ENCODE peak calls at places on chromosomes 4 and X, in four cellular contexts. One of them, this sample, is unnamed. For H3K4me1, the result is how much of the 10 kb centered on the place peaks cover.

GRCh38 chrX:49186125-49187027 is at the start of gene PRICKLE3:
- DNase-seq in tibial nerve: peak
- DNase-seq in CD8-positive, alpha-beta T cell: no peak
- DNase-seq in mucosa of descending colon: peak
- DNase-seq in this sample: peak

GRCh38 chrX:40169193-40170086 is 71.7 kb upstream of the BCOR start:
- DNase-seq in mucosa of descending colon: peak
- DNase-seq in tibial nerve: no peak
- DNase-seq in CD8-positive, alpha-beta T cell: peak
- DNase-seq in this sample: peak

GRCh38 chr4:144645102-144645469 is 870 bp upstream of the HHIP start:
- DNase-seq in tibial nerve: peak
- DNase-seq in CD8-positive, alpha-beta T cell: no peak
- DNase-seq in mucosa of descending colon: no peak
- DNase-seq in this sample: no peak

GRCh38 chr4:185265942-185266341 is 56.5 kb downstream of the SNX25 start:
- DNase-seq in mucosa of descending colon: no peak
- DNase-seq in tibial nerve: no peak
- DNase-seq in CD8-positive, alpha-beta T cell: no peak
- DNase-seq in this sample: no peak

GRCh38 chrX:110026099-110026844 is 23.4 kb downstream of the TMEM164 start:
- DNase-seq in CD8-positive, alpha-beta T cell: no peak
- DNase-seq in mucosa of descending colon: peak
- DNase-seq in tibial nerve: no peak
- DNase-seq in this sample: no peak

GRCh38 chr4:109052699-109053656 is 249.5 kb downstream of the COL25A1 start:
- DNase-seq in CD8-positive, alpha-beta T cell: no peak
- DNase-seq in mucosa of descending colon: no peak
- DNase-seq in tibial nerve: no peak
- DNase-seq in this sample: no peak

GRCh38 chr4:115165503-115165902 is 52.1 kb upstream of the NDST4 start:
- DNase-seq in mucosa of descending colon: no peak
- DNase-seq in tibial nerve: no peak
- DNase-seq in CD8-positive, alpha-beta T cell: no peak
- DNase-seq in this sample: no peak

GRCh38 chr4:87103691-87104187 is 116.7 kb downstream of the KLHL8 start:
- DNase-seq in tibial nerve: no peak
- DNase-seq in CD8-positive, alpha-beta T cell: no peak
- DNase-seq in mucosa of descending colon: no peak
- DNase-seq in this sample: no peak

GRCh38 chr4:161663844-161664243 is 500.0 kb downstream of the FSTL5 start:
- DNase-seq in mucosa of descending colon: no peak
- DNase-seq in tibial nerve: no peak
- DNase-seq in CD8-positive, alpha-beta T cell: no peak
- DNase-seq in this sample: no peak

GRCh38 chrX:130245441-130245840 is 23.3 kb downstream of the ZNF280C start:
- DNase-seq in mucosa of descending colon: no peak
- DNase-seq in CD8-positive, alpha-beta T cell: no peak
- DNase-seq in tibial nerve: no peak
- DNase-seq in this sample: no peak

GRCh38 chrX:27890611-27891010 is 82.8 kb downstream of the MAGEB10 start:
- DNase-seq in mucosa of descending colon: no peak
- DNase-seq in tibial nerve: no peak
- DNase-seq in CD8-positive, alpha-beta T cell: no peak
- DNase-seq in this sample: no peak

GRCh38 chr4:101952985-101953384 is 162.5 kb downstream of the BANK1 start:
- DNase-seq in CD8-positive, alpha-beta T cell: no peak
- DNase-seq in mucosa of descending colon: no peak
- DNase-seq in tibial nerve: no peak
- DNase-seq in this sample: no peak

GRCh38 chr4:85910985-85911384 is 436.0 kb downstream of the ARHGAP24 start:
- DNase-seq in tibial nerve: no peak
- DNase-seq in mucosa of descending colon: no peak
- DNase-seq in CD8-positive, alpha-beta T cell: no peak
- DNase-seq in this sample: no peak

GRCh38 chr4:25031077-25031606 is 396 bp upstream of the LGI2 start:
- DNase-seq in mucosa of descending colon: no peak
- DNase-seq in tibial nerve: no peak
- DNase-seq in CD8-positive, alpha-beta T cell: no peak
- DNase-seq in this sample: no peak

GRCh38 chr4:185470503-185471195 is 884 bp downstream of the CCDC110 start:
- DNase-seq in tibial nerve: peak
- DNase-seq in CD8-positive, alpha-beta T cell: peak
- DNase-seq in mucosa of descending colon: peak
- DNase-seq in this sample: peak

GRCh38 chr4:74682567-74683359 is 111.6 kb downstream of the BTC start:
- DNase-seq in CD8-positive, alpha-beta T cell: no peak
- DNase-seq in mucosa of descending colon: no peak
- DNase-seq in tibial nerve: no peak
- DNase-seq in this sample: peak

GRCh38 chr4:59122626-59123025 is 2012.4 kb upstream of the IGFBP7 start:
- DNase-seq in tibial nerve: no peak
- DNase-seq in mucosa of descending colon: no peak
- DNase-seq in CD8-positive, alpha-beta T cell: no peak
- DNase-seq in this sample: no peak

GRCh38 chr4:69075061-69075792 is 21.0 kb upstream of the UGT2B7 start:
- DNase-seq in tibial nerve: no peak
- DNase-seq in mucosa of descending colon: no peak
- DNase-seq in CD8-positive, alpha-beta T cell: no peak
- DNase-seq in this sample: no peak

GRCh38 chr4:123398151-123398802 is 1.7 kb downstream of the SPRY1 start:
- DNase-seq in mucosa of descending colon: peak
- DNase-seq in tibial nerve: peak
- DNase-seq in CD8-positive, alpha-beta T cell: peak
- DNase-seq in this sample: peak

GRCh38 chrX:13427441-13428054 is 107.7 kb upstream of the ATXN3L start:
- DNase-seq in mucosa of descending colon: no peak
- DNase-seq in CD8-positive, alpha-beta T cell: no peak
- DNase-seq in tibial nerve: no peak
- DNase-seq in this sample: no peak

GRCh38 chr4:182619659-182620058 is 297.5 kb downstream of the DCTD start:
- DNase-seq in CD8-positive, alpha-beta T cell: no peak
- DNase-seq in mucosa of descending colon: no peak
- DNase-seq in tibial nerve: no peak
- DNase-seq in this sample: no peak

GRCh38 chr4:186885289-186885688 is 161.6 kb upstream of the FAT1 start:
- DNase-seq in mucosa of descending colon: no peak
- DNase-seq in tibial nerve: no peak
- DNase-seq in CD8-positive, alpha-beta T cell: no peak
- DNase-seq in this sample: no peak

GRCh38 chr4:8506373-8507250 is 66.0 kb downstream of the TRMT44 start:
- DNase-seq in CD8-positive, alpha-beta T cell: no peak
- DNase-seq in tibial nerve: no peak
- DNase-seq in mucosa of descending colon: peak
- DNase-seq in this sample: peak
- H3K4me1 ChIP-seq in CD8-positive, alpha-beta T cell: under half
- H3K4me1 ChIP-seq in tibial nerve: half or more
- H3K4me1 ChIP-seq in mucosa of descending colon: under half
- H3K4me1 ChIP-seq in this sample: under half

GRCh38 chrX:19674041-19674769 is 158.9 kb upstream of the MAP3K15 start:
- DNase-seq in tibial nerve: no peak
- DNase-seq in mucosa of descending colon: no peak
- DNase-seq in CD8-positive, alpha-beta T cell: no peak
- DNase-seq in this sample: no peak
- H3K4me1 ChIP-seq in tibial nerve: under half
- H3K4me1 ChIP-seq in mucosa of descending colon: under half
- H3K4me1 ChIP-seq in CD8-positive, alpha-beta T cell: under half
- H3K4me1 ChIP-seq in this sample: under half

DNA sequence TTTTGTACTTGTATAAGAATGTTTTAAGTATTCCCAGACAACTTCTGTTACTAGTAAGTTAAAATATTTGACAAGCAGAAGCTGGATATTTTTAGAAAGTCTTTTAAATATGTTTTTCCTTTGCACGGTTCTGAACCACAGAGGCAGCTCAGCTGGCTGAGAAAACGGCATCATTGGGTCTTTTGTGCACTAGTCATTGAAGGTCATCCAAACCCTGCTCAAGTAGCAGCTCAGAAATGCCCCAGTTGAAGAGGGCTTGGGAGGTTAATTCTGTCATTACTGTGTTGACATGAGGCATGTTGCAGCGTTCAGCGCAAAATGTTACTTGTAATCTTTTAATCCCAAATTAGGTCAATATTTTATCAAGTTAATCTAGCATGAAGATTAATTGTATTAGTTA is 383.7 kb upstream of the FAM241A start:
- DNase-seq in tibial nerve: no peak
- DNase-seq in CD8-positive, alpha-beta T cell: no peak
- DNase-seq in mucosa of descending colon: no peak
- DNase-seq in this sample: no peak
- H3K4me1 ChIP-seq in tibial nerve: under half
- H3K4me1 ChIP-seq in CD8-positive, alpha-beta T cell: under half
- H3K4me1 ChIP-seq in mucosa of descending colon: under half
- H3K4me1 ChIP-seq in this sample: under half

DNA sequence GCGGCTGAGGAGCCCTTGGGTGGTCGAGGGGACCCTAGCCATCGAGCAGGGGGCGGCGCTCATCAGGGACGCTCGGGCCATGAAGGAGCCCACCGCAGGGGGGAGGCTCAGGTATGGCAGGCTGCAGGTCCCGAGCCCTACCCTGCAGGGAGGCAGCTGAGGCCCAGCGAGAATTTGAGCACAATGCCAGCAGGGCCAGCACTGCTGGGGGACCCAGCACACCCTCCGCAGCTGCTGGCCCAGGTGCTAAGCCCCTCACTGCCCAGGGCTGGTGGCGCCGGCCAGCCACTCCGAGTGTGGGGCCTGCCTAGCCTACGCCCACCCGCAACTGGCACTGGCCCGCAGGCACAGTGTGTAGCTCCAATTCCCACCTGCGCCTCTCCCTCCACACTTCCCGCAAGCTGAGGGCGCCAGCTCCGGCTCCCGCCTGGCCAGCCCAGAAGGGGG is 325.4 kb upstream of the FRG1 start:
- DNase-seq in mucosa of descending colon: no peak
- DNase-seq in CD8-positive, alpha-beta T cell: no peak
- DNase-seq in tibial nerve: no peak
- DNase-seq in this sample: no peak
- H3K4me1 ChIP-seq in mucosa of descending colon: under half
- H3K4me1 ChIP-seq in CD8-positive, alpha-beta T cell: under half
- H3K4me1 ChIP-seq in tibial nerve: under half
- H3K4me1 ChIP-seq in this sample: under half

GRCh38 chr4:98663226-98664006 is 5.0 kb upstream of the TSPAN5 start:
- DNase-seq in CD8-positive, alpha-beta T cell: no peak
- DNase-seq in mucosa of descending colon: no peak
- DNase-seq in tibial nerve: no peak
- DNase-seq in this sample: no peak
- H3K4me1 ChIP-seq in CD8-positive, alpha-beta T cell: half or more
- H3K4me1 ChIP-seq in mucosa of descending colon: under half
- H3K4me1 ChIP-seq in tibial nerve: under half
- H3K4me1 ChIP-seq in this sample: under half

GRCh38 chr4:38080061-38080531 is 119.9 kb downstream of the PTTG2 start:
- DNase-seq in CD8-positive, alpha-beta T cell: no peak
- DNase-seq in tibial nerve: no peak
- DNase-seq in mucosa of descending colon: no peak
- DNase-seq in this sample: no peak

GRCh38 chr4:38076153-38076669 is 116.0 kb downstream of the PTTG2 start:
- DNase-seq in mucosa of descending colon: no peak
- DNase-seq in CD8-positive, alpha-beta T cell: no peak
- DNase-seq in tibial nerve: no peak
- DNase-seq in this sample: no peak

GRCh38 chr4:38075370-38076152 is 115.4 kb downstream of the PTTG2 start:
- DNase-seq in CD8-positive, alpha-beta T cell: no peak
- DNase-seq in mucosa of descending colon: peak
- DNase-seq in tibial nerve: peak
- DNase-seq in this sample: no peak

GRCh38 chr4:38078590-38079381 is 118.6 kb downstream of the PTTG2 start:
- DNase-seq in CD8-positive, alpha-beta T cell: no peak
- DNase-seq in tibial nerve: no peak
- DNase-seq in mucosa of descending colon: peak
- DNase-seq in this sample: no peak

DNA sequence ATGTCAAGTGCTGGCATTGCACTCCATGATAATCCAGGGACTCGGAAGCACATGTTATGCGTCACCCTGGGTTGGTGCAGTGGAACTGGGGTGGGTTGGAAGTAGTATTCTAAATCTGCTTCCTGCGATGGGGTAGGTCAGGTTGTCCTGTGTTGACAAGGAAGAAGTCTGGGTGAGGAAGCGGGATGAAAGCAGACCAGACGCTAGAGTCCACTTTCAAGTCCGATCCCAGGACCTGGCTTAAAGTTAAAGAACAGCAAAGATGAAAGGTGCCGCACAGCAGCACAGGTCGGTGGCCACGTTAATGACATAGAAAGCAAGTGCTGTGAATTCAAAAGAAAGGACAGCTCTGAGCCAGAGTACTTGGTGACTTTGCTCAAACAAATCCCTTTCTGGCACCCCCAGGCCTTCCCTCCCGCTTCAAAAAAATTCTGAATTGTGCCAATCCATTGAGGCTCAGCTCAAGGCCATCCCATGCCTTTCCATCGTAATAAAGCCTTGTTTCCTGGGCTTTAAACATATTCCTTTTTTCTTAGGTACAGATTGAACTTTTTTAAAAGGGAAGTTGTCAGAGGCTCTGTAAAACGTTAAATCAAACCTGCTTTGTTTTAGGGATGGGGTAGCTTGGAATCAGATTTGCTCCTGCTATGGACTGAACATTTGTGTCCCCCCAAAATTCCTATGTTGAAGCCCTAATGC is 117.7 kb downstream of the PTTG2 start:
- DNase-seq in tibial nerve: no peak
- DNase-seq in CD8-positive, alpha-beta T cell: no peak
- DNase-seq in mucosa of descending colon: no peak
- DNase-seq in this sample: no peak
- H3K4me1 ChIP-seq in tibial nerve: half or more
- H3K4me1 ChIP-seq in CD8-positive, alpha-beta T cell: under half
- H3K4me1 ChIP-seq in mucosa of descending colon: under half
- H3K4me1 ChIP-seq in this sample: under half

GRCh38 chr4:7209699-7210098 is 17.4 kb downstream of the SORCS2 start:
- DNase-seq in tibial nerve: no peak
- DNase-seq in mucosa of descending colon: no peak
- DNase-seq in CD8-positive, alpha-beta T cell: no peak
- DNase-seq in this sample: no peak

GRCh38 chr4:7208509-7209451 is 16.4 kb downstream of the SORCS2 start:
- DNase-seq in tibial nerve: no peak
- DNase-seq in CD8-positive, alpha-beta T cell: no peak
- DNase-seq in mucosa of descending colon: no peak
- DNase-seq in this sample: no peak

GRCh38 chr4:7212921-7213320 is 20.6 kb downstream of the SORCS2 start:
- DNase-seq in mucosa of descending colon: peak
- DNase-seq in CD8-positive, alpha-beta T cell: no peak
- DNase-seq in tibial nerve: no peak
- DNase-seq in this sample: no peak

GRCh38 chr4:7212101-7212674 is 19.9 kb downstream of the SORCS2 start:
- DNase-seq in tibial nerve: no peak
- DNase-seq in CD8-positive, alpha-beta T cell: no peak
- DNase-seq in mucosa of descending colon: no peak
- DNase-seq in this sample: no peak

DNA sequence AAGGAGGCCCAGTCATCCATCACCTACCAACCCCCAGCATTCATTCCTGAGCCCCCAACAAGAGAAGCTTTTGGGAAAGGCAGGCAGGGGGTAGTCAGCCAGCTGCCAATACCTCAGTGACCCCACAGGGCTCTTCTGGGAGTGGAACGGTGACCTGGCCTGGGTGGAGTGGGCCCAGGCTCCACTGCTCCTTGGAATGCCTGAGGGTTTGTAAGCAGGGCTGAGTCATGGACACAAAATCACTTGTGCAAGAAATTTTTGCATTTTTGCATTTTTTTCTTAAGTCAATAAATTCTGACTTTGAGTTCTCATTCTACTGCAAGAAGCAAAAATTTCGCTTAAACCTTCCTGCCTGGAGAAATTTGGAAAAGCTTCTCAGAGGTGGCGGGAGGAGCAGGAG is 18.5 kb downstream of the SORCS2 start:
- DNase-seq in CD8-positive, alpha-beta T cell: no peak
- DNase-seq in mucosa of descending colon: no peak
- DNase-seq in tibial nerve: no peak
- DNase-seq in this sample: no peak
- H3K4me1 ChIP-seq in CD8-positive, alpha-beta T cell: under half
- H3K4me1 ChIP-seq in mucosa of descending colon: under half
- H3K4me1 ChIP-seq in tibial nerve: half or more
- H3K4me1 ChIP-seq in this sample: under half

This sample was measured in ascending aorta.